ENCODE peak calls at places on chromosomes 11 and 22, in four cellular contexts. One of them, this sample, is unnamed.

GRCh38 chr11:93370260-93370659 is 39.7 kb downstream of the DEUP1 start:
- DNase-seq in HepG2: no peak
- DNase-seq in HCT116: no peak
- DNase-seq in K562: no peak
- DNase-seq in this sample: no peak

GRCh38 chr11:113796663-113797259 is 17.2 kb downstream of the CLDN25 start:
- DNase-seq in HCT116: peak
- DNase-seq in K562: peak
- DNase-seq in HepG2: peak
- DNase-seq in this sample: no peak

GRCh38 chr11:125241104-125241503 is 76.6 kb downstream of the PKNOX2 start:
- DNase-seq in K562: no peak
- DNase-seq in HepG2: no peak
- DNase-seq in HCT116: no peak
- DNase-seq in this sample: no peak

GRCh38 chr11:122173587-122173986 is 57.6 kb upstream of the BLID start:
- DNase-seq in K562: no peak
- DNase-seq in HepG2: no peak
- DNase-seq in HCT116: no peak
- DNase-seq in this sample: no peak

GRCh38 chr11:2186669-2187266 is 15.2 kb upstream of the TH start:
- DNase-seq in HCT116: peak
- DNase-seq in K562: no peak
- DNase-seq in HepG2: peak
- DNase-seq in this sample: no peak

GRCh38 chr22:17633217-17633997 is 4.9 kb upstream of the ATP6V1E1 start:
- DNase-seq in HepG2: peak
- DNase-seq in HCT116: peak
- DNase-seq in K562: peak
- DNase-seq in this sample: peak

GRCh38 chr11:36167729-36168128 is 121.5 kb downstream of the COMMD9 start:
- DNase-seq in HepG2: no peak
- DNase-seq in K562: no peak
- DNase-seq in HCT116: no peak
- DNase-seq in this sample: no peak

GRCh38 chr11:17777086-17777725 is 42.6 kb downstream of the KCNC1 start:
- DNase-seq in HCT116: no peak
- DNase-seq in K562: no peak
- DNase-seq in HepG2: no peak
- DNase-seq in this sample: no peak

GRCh38 chr11:28009383-28009782 is 98.6 kb downstream of the KIF18A start:
- DNase-seq in K562: no peak
- DNase-seq in HepG2: no peak
- DNase-seq in HCT116: no peak
- DNase-seq in this sample: no peak

GRCh38 chr11:11450744-11451362 is 97.8 kb upstream of the CSNK2A3 start:
- DNase-seq in K562: no peak
- DNase-seq in HepG2: no peak
- DNase-seq in HCT116: peak
- DNase-seq in this sample: no peak

GRCh38 chr11:27217948-27218410 is 145.0 kb downstream of the CCDC34 start:
- DNase-seq in HepG2: no peak
- DNase-seq in K562: no peak
- DNase-seq in HCT116: no peak
- DNase-seq in this sample: no peak

GRCh38 chr11:3855808-3856491 is 486 bp downstream of the STIM1 start:
- DNase-seq in HCT116: no peak
- DNase-seq in K562: no peak
- DNase-seq in HepG2: no peak
- DNase-seq in this sample: no peak

GRCh38 chr22:32661737-32662586 is 139.5 kb upstream of the TIMP3 start:
- DNase-seq in HepG2: no peak
- DNase-seq in K562: no peak
- DNase-seq in HCT116: no peak
- DNase-seq in this sample: no peak

GRCh38 chr22:41917906-41918791 is 3.3 kb upstream of the SHISA8 start:
- DNase-seq in HepG2: no peak
- DNase-seq in HCT116: no peak
- DNase-seq in K562: no peak
- DNase-seq in this sample: no peak

GRCh38 chr22:34696557-34696956 is 369.4 kb upstream of the ISX start:
- DNase-seq in K562: no peak
- DNase-seq in HCT116: no peak
- DNase-seq in HepG2: no peak
- DNase-seq in this sample: no peak

GRCh38 chr11:123510579-123510905 is 80.5 kb downstream of the GRAMD1B start:
- DNase-seq in K562: no peak
- DNase-seq in HCT116: no peak
- DNase-seq in HepG2: no peak
- DNase-seq in this sample: no peak

GRCh38 chr11:123511037-123511870 is 81.2 kb downstream of the GRAMD1B start:
- DNase-seq in K562: peak
- DNase-seq in HCT116: peak
- DNase-seq in HepG2: peak
- DNase-seq in this sample: peak

GRCh38 chr11:123507043-123507442 is 77.0 kb downstream of the GRAMD1B start:
- DNase-seq in K562: no peak
- DNase-seq in HepG2: no peak
- DNase-seq in HCT116: no peak
- DNase-seq in this sample: no peak

GRCh38 chr11:123505546-123506299 is 75.7 kb downstream of the GRAMD1B start:
- DNase-seq in K562: no peak
- DNase-seq in HCT116: no peak
- DNase-seq in HepG2: no peak
- DNase-seq in this sample: no peak

DNA sequence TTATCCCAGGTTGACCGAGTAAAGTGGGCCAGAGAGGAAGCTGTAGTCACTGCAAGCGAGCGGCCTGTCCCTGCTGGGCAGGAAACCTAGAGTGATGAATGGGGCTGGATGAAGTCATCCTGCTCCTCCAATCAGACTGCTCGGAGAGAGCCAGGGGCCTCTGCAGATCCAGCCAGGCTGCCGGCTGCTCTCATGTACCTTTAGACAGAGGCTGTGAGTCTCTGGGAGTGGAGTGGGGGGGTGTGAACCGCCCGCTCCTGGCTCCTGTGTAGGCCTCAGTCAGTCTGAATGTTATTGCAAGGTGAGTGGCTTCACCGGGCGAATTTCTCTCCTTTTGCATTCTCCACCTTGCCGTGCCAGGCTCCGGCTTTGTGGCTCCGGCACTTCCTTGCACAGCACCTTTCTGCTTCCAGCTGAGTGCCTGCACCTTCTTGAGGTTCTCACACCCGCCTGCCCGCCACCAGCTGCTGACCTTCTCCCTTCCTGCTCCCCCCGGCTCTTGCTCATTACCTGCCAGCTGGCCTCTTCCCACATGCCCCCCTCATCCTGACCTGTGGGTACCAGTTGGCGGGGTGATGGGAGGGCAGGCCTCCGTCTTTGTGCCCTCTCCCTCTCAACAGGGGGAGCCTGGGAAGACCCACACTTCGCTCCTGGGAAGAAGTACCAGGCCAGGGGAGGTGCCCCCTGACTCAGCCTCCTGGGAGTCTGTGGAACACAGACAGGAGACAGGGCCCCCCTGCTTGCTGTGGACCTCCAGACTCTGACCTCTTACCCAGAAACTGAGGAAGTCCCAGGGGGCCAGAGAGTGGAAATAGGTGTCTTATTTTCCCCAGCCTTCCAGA is 79.9 kb downstream of the GRAMD1B start:
- DNase-seq in HCT116: no peak
- DNase-seq in HepG2: no peak
- DNase-seq in K562: peak
- DNase-seq in this sample: no peak
- TF ChIP-seq TCF7L2 in HCT116: no peak
- TF ChIP-seq TCF7L2 in HepG2: no peak
- TF ChIP-seq TCF7L2 in K562: no peak
- TF ChIP-seq TCF7L2 in this sample: no peak

DNA sequence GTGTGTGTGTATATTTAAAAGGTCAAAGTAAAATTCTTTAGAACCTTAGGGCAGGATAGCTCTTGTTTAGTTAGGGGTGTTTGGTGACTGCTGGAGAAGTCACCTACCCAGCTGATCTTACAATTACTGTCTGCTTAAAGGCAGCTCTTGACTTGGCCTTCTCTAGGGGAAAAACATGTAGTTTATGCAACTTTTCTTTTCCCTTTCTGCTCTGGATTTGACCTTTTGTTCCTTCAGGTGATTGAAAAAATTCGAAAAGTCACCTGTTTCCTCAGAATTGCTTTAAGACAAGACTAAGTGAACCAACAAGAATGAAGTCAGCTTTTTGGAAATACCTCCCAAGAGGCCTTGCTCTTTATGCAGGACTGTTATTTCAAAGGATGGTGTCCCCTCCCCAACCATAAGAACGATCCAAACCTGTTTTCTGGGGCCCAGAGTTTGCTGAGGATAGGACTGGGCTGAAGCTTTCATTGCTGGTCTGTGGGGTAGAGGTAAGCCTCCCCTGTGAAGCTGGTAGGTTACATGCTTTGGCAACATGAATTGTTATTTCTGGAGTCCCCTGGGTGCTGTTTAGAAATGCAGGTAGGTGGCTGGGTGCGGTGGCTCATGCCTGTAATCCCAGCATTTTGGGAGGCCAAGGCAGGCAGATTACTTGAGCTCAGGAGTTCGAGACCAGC is 111.2 kb downstream of the PTPRJ start:
- DNase-seq in HepG2: no peak
- DNase-seq in K562: no peak
- DNase-seq in HCT116: no peak
- DNase-seq in this sample: no peak
- TF ChIP-seq SIN3A in HepG2: no peak
- TF ChIP-seq SIN3A in K562: no peak
- TF ChIP-seq SIN3A in HCT116: no peak
- TF ChIP-seq SIN3A in this sample: no peak

GRCh38 chr11:74465291-74465708 is 2.0 kb downstream of the KCNE3 start:
- DNase-seq in HCT116: no peak
- DNase-seq in K562: peak
- DNase-seq in HepG2: peak
- DNase-seq in this sample: no peak

GRCh38 chr11:74464746-74465145 is 2.6 kb downstream of the KCNE3 start:
- DNase-seq in K562: no peak
- DNase-seq in HCT116: no peak
- DNase-seq in HepG2: no peak
- DNase-seq in this sample: no peak

GRCh38 chr11:74468521-74469280 is 1.4 kb upstream of the KCNE3 start:
- DNase-seq in K562: no peak
- DNase-seq in HCT116: no peak
- DNase-seq in HepG2: no peak
- DNase-seq in this sample: no peak

GRCh38 chr11:74468058-74468457 is 709 bp upstream of the KCNE3 start:
- DNase-seq in HCT116: no peak
- DNase-seq in HepG2: no peak
- DNase-seq in K562: no peak
- DNase-seq in this sample: no peak

GRCh38 chr11:74466916-74467885 is at the start of gene KCNE3:
- DNase-seq in HCT116: no peak
- DNase-seq in HepG2: no peak
- DNase-seq in K562: peak
- DNase-seq in this sample: no peak
- H3K4me3 ChIP-seq in HCT116: no peak
- H3K4me3 ChIP-seq in HepG2: no peak
- H3K4me3 ChIP-seq in K562: peak
- H3K4me3 ChIP-seq in this sample: peak

DNA sequence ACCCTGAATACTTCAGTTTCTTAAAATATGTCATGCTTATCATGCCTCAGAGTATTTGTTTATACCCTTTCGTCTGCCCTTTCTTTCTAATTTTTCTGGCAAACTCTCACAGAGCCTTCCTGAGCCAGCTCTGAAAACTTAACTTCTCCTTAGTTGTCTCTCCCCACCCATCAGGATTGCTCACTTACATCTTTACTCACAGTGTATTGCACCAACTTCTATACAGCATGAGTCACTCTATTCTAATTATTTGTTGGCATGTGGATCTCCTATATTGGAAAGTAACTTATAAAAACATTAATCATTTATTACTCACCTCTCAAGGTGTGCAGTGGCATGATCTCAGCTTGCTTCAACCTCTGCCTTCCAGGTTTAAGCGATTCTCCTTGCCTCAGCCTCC is 114.9 kb downstream of the FANCF start:
- DNase-seq in K562: no peak
- DNase-seq in HCT116: no peak
- DNase-seq in HepG2: no peak
- DNase-seq in this sample: no peak
- TF ChIP-seq TCF7L2 in K562: no peak
- TF ChIP-seq TCF7L2 in HCT116: no peak
- TF ChIP-seq TCF7L2 in HepG2: no peak
- TF ChIP-seq TCF7L2 in this sample: no peak

DNA sequence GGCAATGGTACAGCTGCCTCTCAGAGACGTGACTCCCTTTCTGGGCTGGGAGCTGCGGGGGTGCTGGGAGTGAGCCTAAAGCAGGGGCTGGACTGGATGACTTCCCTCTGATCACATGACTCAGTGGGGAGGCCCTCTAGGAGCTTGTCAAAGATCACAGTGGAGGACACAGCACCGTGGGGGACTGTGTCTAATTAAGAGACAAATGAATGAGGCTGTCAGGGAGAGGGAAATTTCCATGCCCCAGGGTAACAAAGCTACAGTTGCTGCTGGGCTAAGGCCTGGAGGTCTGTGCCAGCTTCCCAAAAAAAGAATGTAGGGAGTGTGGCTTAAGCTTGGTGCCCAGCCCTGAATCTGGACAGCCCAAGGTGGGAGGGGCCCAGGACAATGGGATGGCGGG is 262.8 kb upstream of the PLET1 start:
- DNase-seq in HepG2: no peak
- DNase-seq in HCT116: no peak
- DNase-seq in K562: no peak
- DNase-seq in this sample: no peak
- TF ChIP-seq SIN3A in HepG2: no peak
- TF ChIP-seq SIN3A in HCT116: no peak
- TF ChIP-seq SIN3A in K562: no peak
- TF ChIP-seq SIN3A in this sample: no peak